ENCODE peak calls at places on chromosomes 3 and 15, in four cellular contexts. V, J, D and K are unnamed samples.

GRCh38 chr3:22122567-22122966 is 371.6 kb upstream of the ZNF385D start:
- DNase-seq in J (no peak), V (no peak), D (no peak), K (no peak)

GRCh38 chr3:8506611-8507061 is 5.0 kb downstream of the LMCD1 start:
- DNase-seq in V (no peak), J (no peak), D (peak; percentile 89), K (no peak)

GRCh38 chr3:141093971-141094401 is 42.8 kb downstream of the SPSB4 start:
- DNase-seq in D (no peak), J (no peak), V (peak; percentile 82), K (no peak)

GRCh38 chr3:171878441-171879225 is 35.5 kb downstream of the TMEM212 start:
- DNase-seq in V (no peak), J (no peak), D (peak; percentile 74), K (no peak)

GRCh38 chr3:128965818-128966217 is 28.1 kb downstream of the CFAP92 start:
- DNase-seq in V (no peak), D (no peak), J (no peak), K (no peak)

GRCh38 chr3:64056616-64057165 is 33.4 kb upstream of the PSMD6 start:
- DNase-seq in J (no peak), V (no peak), D (peak; percentile 64), K (no peak)

GRCh38 chr3:183822631-183823030 is 2.7 kb downstream of the MAP6D1 start:
- DNase-seq in D (no peak), J (peak; percentile 74), V (no peak), K (peak; percentile 77)

GRCh38 chr3:184581331-184582210 is 20.0 kb downstream of the EPHB3 start:
- DNase-seq in D (no peak), J (no peak), V (no peak), K (no peak)

GRCh38 chr3:58626841-58627579 is 39.6 kb downstream of the FAM3D start:
- DNase-seq in J (no peak), D (no peak), V (no peak), K (no peak)

GRCh38 chr3:31532587-31533168 is at the start of gene STT3B:
- DNase-seq in D (peak; percentile 88), V (peak; percentile 87), J (peak; percentile 78), K (peak; percentile 88)

GRCh38 chr15:35958021-35958420 is 412.1 kb upstream of the DPH6 start:
- DNase-seq in J (no peak), V (no peak), D (no peak), K (no peak)

GRCh38 chr3:14144423-14145075 is 19.7 kb downstream of the TMEM43 start:
- DNase-seq in D (peak; percentile 100), J (peak; percentile 66), V (peak; percentile 43), K (peak; percentile 74)

GRCh38 chr3:134373278-134373941 is 837 bp downstream of the AMOTL2 start:
- DNase-seq in V (peak; percentile 80), D (peak; percentile 94), J (peak; percentile 91), K (peak; percentile 96)

GRCh38 chr3:55177749-55178148 is 249.9 kb upstream of the LRTM1 start:
- DNase-seq in D (no peak), V (no peak), J (no peak), K (no peak)

GRCh38 chr3:117084739-117085270 is 375.2 kb downstream of the TUSC7 start:
- DNase-seq in J (no peak), D (peak; percentile 36), V (no peak), K (no peak)

GRCh38 chr3:13548696-13549512 is at the start of gene FBLN2:
- DNase-seq in J (peak; percentile 71), V (peak; percentile 72), D (peak; percentile 79), K (peak; percentile 100)

GRCh38 chr3:4776980-4777581 is 202.2 kb upstream of the BHLHE40 start:
- DNase-seq in J (no peak), V (no peak), D (peak; percentile 4), K (no peak)

GRCh38 chr3:184085389-184085852 is 11.4 kb upstream of the HTR3E start:
- DNase-seq in V (no peak), D (peak; percentile 15), J (no peak), K (no peak)

GRCh38 chr3:41304603-41305002 is 105.3 kb downstream of the CTNNB1 start:
- DNase-seq in D (peak; percentile 31), J (no peak), V (no peak), K (no peak)

GRCh38 chr3:150180349-150180748 is 209.7 kb upstream of the PFN2 start:
- DNase-seq in V (no peak), J (no peak), D (peak; percentile 96), K (no peak)

GRCh38 chr15:29939404-29939803 is 117.1 kb upstream of the TJP1 start:
- DNase-seq in V (no peak), J (no peak), D (peak; percentile 36), K (no peak)

GRCh38 chr15:76098685-76099084 is 38.9 kb downstream of the TMEM266 start:
- DNase-seq in D (no peak), V (no peak), J (no peak), K (no peak)

GRCh38 chr15:64356443-64357040 is 569 bp upstream of the CSNK1G1 start:
- DNase-seq in D (peak; percentile 90), V (no peak), J (no peak), K (peak; percentile 76)

GRCh38 chr15:43511012-43511885 is 6.2 kb upstream of the MAP1A start:
- DNase-seq in D (peak; percentile 24), V (no peak), J (peak; percentile 63), K (peak; percentile 39)